ENCODE peak calls at places on chromosomes 7 and 10, in six cellular contexts. One of them, this sample, is unnamed.

GRCh38 chr7:114874170-114874569 is 47.7 kb upstream of the MDFIC start:
- DNase-seq in AG04450: no peak
- DNase-seq in mucosa of descending colon: no peak
- DNase-seq in left ventricle myocardium inferior: no peak
- DNase-seq in fibroblast of mammary gland: no peak
- DNase-seq in dorsolateral prefrontal cortex: no peak
- DNase-seq in this sample: no peak

GRCh38 chr7:76047305-76047810 is 442 bp downstream of the STYXL1 start:
- DNase-seq in AG04450: no peak
- DNase-seq in mucosa of descending colon: peak
- DNase-seq in left ventricle myocardium inferior: no peak
- DNase-seq in fibroblast of mammary gland: peak
- DNase-seq in dorsolateral prefrontal cortex: no peak
- DNase-seq in this sample: no peak

GRCh38 chr10:47379901-47380300 is 4.2 kb downstream of the ZNF488 start:
- DNase-seq in AG04450: no peak
- DNase-seq in mucosa of descending colon: no peak
- DNase-seq in left ventricle myocardium inferior: no peak
- DNase-seq in fibroblast of mammary gland: no peak
- DNase-seq in dorsolateral prefrontal cortex: no peak
- DNase-seq in this sample: no peak

GRCh38 chr7:77657427-77658331 is 38.6 kb upstream of the RSBN1L start:
- DNase-seq in AG04450: no peak
- DNase-seq in mucosa of descending colon: peak
- DNase-seq in left ventricle myocardium inferior: no peak
- DNase-seq in fibroblast of mammary gland: peak
- DNase-seq in dorsolateral prefrontal cortex: no peak
- DNase-seq in this sample: no peak

GRCh38 chr7:43485580-43485979 is 97.3 kb upstream of the STK17A start:
- DNase-seq in AG04450: no peak
- DNase-seq in mucosa of descending colon: no peak
- DNase-seq in left ventricle myocardium inferior: no peak
- DNase-seq in fibroblast of mammary gland: no peak
- DNase-seq in dorsolateral prefrontal cortex: no peak
- DNase-seq in this sample: no peak

GRCh38 chr7:93461350-93461749 is 113.2 kb downstream of the CALCR start:
- DNase-seq in AG04450: no peak
- DNase-seq in mucosa of descending colon: no peak
- DNase-seq in left ventricle myocardium inferior: no peak
- DNase-seq in fibroblast of mammary gland: no peak
- DNase-seq in dorsolateral prefrontal cortex: no peak
- DNase-seq in this sample: no peak

GRCh38 chr10:116122126-116122525 is 150.9 kb downstream of the GFRA1 start:
- DNase-seq in AG04450: no peak
- DNase-seq in mucosa of descending colon: no peak
- DNase-seq in left ventricle myocardium inferior: no peak
- DNase-seq in fibroblast of mammary gland: no peak
- DNase-seq in dorsolateral prefrontal cortex: no peak
- DNase-seq in this sample: no peak

GRCh38 chr7:144835166-144835611 is 664 bp downstream of the TPK1 start:
- DNase-seq in AG04450: no peak
- DNase-seq in mucosa of descending colon: peak
- DNase-seq in left ventricle myocardium inferior: peak
- DNase-seq in fibroblast of mammary gland: peak
- DNase-seq in dorsolateral prefrontal cortex: no peak
- DNase-seq in this sample: peak

GRCh38 chr10:91247360-91248111 is 27.1 kb downstream of the PCGF5 start:
- DNase-seq in AG04450: no peak
- DNase-seq in mucosa of descending colon: no peak
- DNase-seq in left ventricle myocardium inferior: no peak
- DNase-seq in fibroblast of mammary gland: peak
- DNase-seq in dorsolateral prefrontal cortex: no peak
- DNase-seq in this sample: peak

GRCh38 chr7:214410-215212 is 22.2 kb downstream of the FAM20C start:
- DNase-seq in AG04450: no peak
- DNase-seq in mucosa of descending colon: no peak
- DNase-seq in left ventricle myocardium inferior: no peak
- DNase-seq in fibroblast of mammary gland: peak
- DNase-seq in dorsolateral prefrontal cortex: no peak
- DNase-seq in this sample: peak

GRCh38 chr7:64625114-64626082 is 40.5 kb upstream of the ZNF107 start:
- DNase-seq in AG04450: no peak
- DNase-seq in mucosa of descending colon: no peak
- DNase-seq in left ventricle myocardium inferior: no peak
- DNase-seq in fibroblast of mammary gland: no peak
- DNase-seq in dorsolateral prefrontal cortex: no peak
- DNase-seq in this sample: no peak

GRCh38 chr7:4052126-4052525 is 630.0 kb upstream of the FOXK1 start:
- DNase-seq in AG04450: no peak
- DNase-seq in mucosa of descending colon: no peak
- DNase-seq in left ventricle myocardium inferior: no peak
- DNase-seq in fibroblast of mammary gland: no peak
- DNase-seq in dorsolateral prefrontal cortex: no peak
- DNase-seq in this sample: no peak

GRCh38 chr7:92916751-92917369 is 80.5 kb upstream of the CDK6 start:
- DNase-seq in AG04450: no peak
- DNase-seq in mucosa of descending colon: no peak
- DNase-seq in left ventricle myocardium inferior: no peak
- DNase-seq in fibroblast of mammary gland: peak
- DNase-seq in dorsolateral prefrontal cortex: no peak
- DNase-seq in this sample: peak

GRCh38 chr10:30013684-30014246 is 45.6 kb downstream of the JCAD start:
- DNase-seq in AG04450: no peak
- DNase-seq in mucosa of descending colon: no peak
- DNase-seq in left ventricle myocardium inferior: peak
- DNase-seq in fibroblast of mammary gland: peak
- DNase-seq in dorsolateral prefrontal cortex: no peak
- DNase-seq in this sample: no peak

GRCh38 chr7:50952544-50952943 is 169.8 kb upstream of the GRB10 start:
- DNase-seq in AG04450: no peak
- DNase-seq in mucosa of descending colon: no peak
- DNase-seq in left ventricle myocardium inferior: no peak
- DNase-seq in fibroblast of mammary gland: no peak
- DNase-seq in dorsolateral prefrontal cortex: no peak
- DNase-seq in this sample: no peak

GRCh38 chr7:66921918-66922486 is 977 bp downstream of the TMEM248 start:
- DNase-seq in AG04450: no peak
- DNase-seq in mucosa of descending colon: peak
- DNase-seq in left ventricle myocardium inferior: no peak
- DNase-seq in fibroblast of mammary gland: no peak
- DNase-seq in dorsolateral prefrontal cortex: no peak
- DNase-seq in this sample: no peak

GRCh38 chr10:123567984-123568745 is 98.0 kb upstream of the GPR26 start:
- DNase-seq in AG04450: no peak
- DNase-seq in mucosa of descending colon: no peak
- DNase-seq in left ventricle myocardium inferior: no peak
- DNase-seq in fibroblast of mammary gland: no peak
- DNase-seq in dorsolateral prefrontal cortex: no peak
- DNase-seq in this sample: no peak

GRCh38 chr10:123301077-123301875 is 147.1 kb downstream of the BUB3 start:
- DNase-seq in AG04450: no peak
- DNase-seq in mucosa of descending colon: peak
- DNase-seq in left ventricle myocardium inferior: peak
- DNase-seq in fibroblast of mammary gland: peak
- DNase-seq in dorsolateral prefrontal cortex: peak
- DNase-seq in this sample: no peak

GRCh38 chr10:48391994-48392393 is 85.5 kb downstream of the MAPK8 start:
- DNase-seq in AG04450: no peak
- DNase-seq in mucosa of descending colon: no peak
- DNase-seq in left ventricle myocardium inferior: no peak
- DNase-seq in fibroblast of mammary gland: no peak
- DNase-seq in dorsolateral prefrontal cortex: no peak
- DNase-seq in this sample: no peak

GRCh38 chr7:156318426-156318825 is 322.1 kb upstream of the RNF32 start:
- DNase-seq in AG04450: no peak
- DNase-seq in mucosa of descending colon: no peak
- DNase-seq in left ventricle myocardium inferior: no peak
- DNase-seq in fibroblast of mammary gland: no peak
- DNase-seq in dorsolateral prefrontal cortex: no peak
- DNase-seq in this sample: no peak

GRCh38 chr10:88080213-88080612 is 216.8 kb downstream of the PTEN start:
- DNase-seq in AG04450: no peak
- DNase-seq in mucosa of descending colon: no peak
- DNase-seq in left ventricle myocardium inferior: no peak
- DNase-seq in fibroblast of mammary gland: peak
- DNase-seq in dorsolateral prefrontal cortex: no peak
- DNase-seq in this sample: peak

GRCh38 chr10:71476249-71477011 is 79.7 kb downstream of the CDH23 start:
- DNase-seq in AG04450: no peak
- DNase-seq in mucosa of descending colon: peak
- DNase-seq in left ventricle myocardium inferior: peak
- DNase-seq in fibroblast of mammary gland: peak
- DNase-seq in dorsolateral prefrontal cortex: no peak
- DNase-seq in this sample: no peak

GRCh38 chr10:100349087-100349486 is 2.1 kb downstream of the SCD start:
- DNase-seq in AG04450: no peak
- DNase-seq in mucosa of descending colon: no peak
- DNase-seq in left ventricle myocardium inferior: no peak
- DNase-seq in fibroblast of mammary gland: no peak
- DNase-seq in dorsolateral prefrontal cortex: no peak
- DNase-seq in this sample: no peak

GRCh38 chr10:70378122-70378521 is 4.3 kb downstream of the LRRC20 start:
- DNase-seq in AG04450: peak
- DNase-seq in mucosa of descending colon: no peak
- DNase-seq in left ventricle myocardium inferior: no peak
- DNase-seq in fibroblast of mammary gland: peak
- DNase-seq in dorsolateral prefrontal cortex: no peak
- DNase-seq in this sample: peak

GRCh38 chr10:17835688-17836087 is 26.5 kb downstream of the MRC1 start:
- DNase-seq in AG04450: peak
- DNase-seq in mucosa of descending colon: no peak
- DNase-seq in left ventricle myocardium inferior: no peak
- DNase-seq in fibroblast of mammary gland: peak
- DNase-seq in dorsolateral prefrontal cortex: no peak
- DNase-seq in this sample: peak

GRCh38 chr10:76195990-76196389 is 764.6 kb downstream of the LRMDA start:
- DNase-seq in AG04450: no peak
- DNase-seq in mucosa of descending colon: no peak
- DNase-seq in left ventricle myocardium inferior: no peak
- DNase-seq in fibroblast of mammary gland: peak
- DNase-seq in dorsolateral prefrontal cortex: no peak
- DNase-seq in this sample: no peak

GRCh38 chr10:110620108-110620719 is 23.9 kb upstream of the RBM20 start:
- DNase-seq in AG04450: no peak
- DNase-seq in mucosa of descending colon: no peak
- DNase-seq in left ventricle myocardium inferior: no peak
- DNase-seq in fibroblast of mammary gland: no peak
- DNase-seq in dorsolateral prefrontal cortex: no peak
- DNase-seq in this sample: no peak

GRCh38 chr7:18151419-18151818 is 123.8 kb upstream of the PRPS1L1 start:
- DNase-seq in AG04450: no peak
- DNase-seq in mucosa of descending colon: no peak
- DNase-seq in left ventricle myocardium inferior: no peak
- DNase-seq in fibroblast of mammary gland: peak
- DNase-seq in dorsolateral prefrontal cortex: no peak
- DNase-seq in this sample: no peak

GRCh38 chr7:17357952-17358351 is 59.5 kb downstream of the AHR start:
- DNase-seq in AG04450: no peak
- DNase-seq in mucosa of descending colon: no peak
- DNase-seq in left ventricle myocardium inferior: no peak
- DNase-seq in fibroblast of mammary gland: no peak
- DNase-seq in dorsolateral prefrontal cortex: no peak
- DNase-seq in this sample: no peak

GRCh38 chr10:33643042-33643441 is 308.6 kb upstream of the NRP1 start:
- DNase-seq in AG04450: peak
- DNase-seq in mucosa of descending colon: no peak
- DNase-seq in left ventricle myocardium inferior: no peak
- DNase-seq in fibroblast of mammary gland: peak
- DNase-seq in dorsolateral prefrontal cortex: no peak
- DNase-seq in this sample: peak

GRCh38 chr10:2979267-2979660 is 88.1 kb upstream of the PFKP start:
- DNase-seq in AG04450: no peak
- DNase-seq in mucosa of descending colon: no peak
- DNase-seq in left ventricle myocardium inferior: no peak
- DNase-seq in fibroblast of mammary gland: peak
- DNase-seq in dorsolateral prefrontal cortex: no peak
- DNase-seq in this sample: no peak

GRCh38 chr10:114982989-114983388 is 45.0 kb downstream of the TRUB1 start:
- DNase-seq in AG04450: no peak
- DNase-seq in mucosa of descending colon: no peak
- DNase-seq in left ventricle myocardium inferior: no peak
- DNase-seq in fibroblast of mammary gland: no peak
- DNase-seq in dorsolateral prefrontal cortex: no peak
- DNase-seq in this sample: no peak
- H3K4me3 ChIP-seq in AG04450: no peak
- H3K4me3 ChIP-seq in mucosa of descending colon: no peak
- H3K4me3 ChIP-seq in left ventricle myocardium inferior: no peak
- H3K4me3 ChIP-seq in fibroblast of mammary gland: no peak
- H3K4me3 ChIP-seq in dorsolateral prefrontal cortex: no peak
- H3K4me3 ChIP-seq in this sample: no peak

GRCh38 chr10:43922335-43923280 is 273.9 kb upstream of the ZNF32 start:
- DNase-seq in AG04450: no peak
- DNase-seq in mucosa of descending colon: no peak
- DNase-seq in left ventricle myocardium inferior: no peak
- DNase-seq in fibroblast of mammary gland: no peak
- DNase-seq in dorsolateral prefrontal cortex: no peak
- DNase-seq in this sample: no peak
- H3K4me3 ChIP-seq in AG04450: no peak
- H3K4me3 ChIP-seq in mucosa of descending colon: no peak
- H3K4me3 ChIP-seq in left ventricle myocardium inferior: no peak
- H3K4me3 ChIP-seq in fibroblast of mammary gland: no peak
- H3K4me3 ChIP-seq in dorsolateral prefrontal cortex: no peak
- H3K4me3 ChIP-seq in this sample: no peak

GRCh38 chr7:131489196-131489595 is 67.2 kb downstream of the PODXL start:
- DNase-seq in AG04450: no peak
- DNase-seq in mucosa of descending colon: no peak
- DNase-seq in left ventricle myocardium inferior: no peak
- DNase-seq in fibroblast of mammary gland: no peak
- DNase-seq in dorsolateral prefrontal cortex: no peak
- DNase-seq in this sample: no peak
- H3K4me3 ChIP-seq in AG04450: no peak
- H3K4me3 ChIP-seq in mucosa of descending colon: no peak
- H3K4me3 ChIP-seq in left ventricle myocardium inferior: no peak
- H3K4me3 ChIP-seq in fibroblast of mammary gland: no peak
- H3K4me3 ChIP-seq in dorsolateral prefrontal cortex: no peak
- H3K4me3 ChIP-seq in this sample: no peak

GRCh38 chr10:11147723-11148122 is 130.1 kb downstream of the CELF2 start:
- DNase-seq in AG04450: no peak
- DNase-seq in mucosa of descending colon: no peak
- DNase-seq in left ventricle myocardium inferior: no peak
- DNase-seq in fibroblast of mammary gland: no peak
- DNase-seq in dorsolateral prefrontal cortex: no peak
- DNase-seq in this sample: no peak

GRCh38 chr10:11148638-11149037 is 131.0 kb downstream of the CELF2 start:
- DNase-seq in AG04450: no peak
- DNase-seq in mucosa of descending colon: no peak
- DNase-seq in left ventricle myocardium inferior: no peak
- DNase-seq in fibroblast of mammary gland: no peak
- DNase-seq in dorsolateral prefrontal cortex: no peak
- DNase-seq in this sample: no peak

GRCh38 chr10:11149499-11149898 is 131.8 kb downstream of the CELF2 start:
- DNase-seq in AG04450: no peak
- DNase-seq in mucosa of descending colon: no peak
- DNase-seq in left ventricle myocardium inferior: no peak
- DNase-seq in fibroblast of mammary gland: no peak
- DNase-seq in dorsolateral prefrontal cortex: no peak
- DNase-seq in this sample: no peak

GRCh38 chr10:11146402-11147171 is 128.9 kb downstream of the CELF2 start:
- DNase-seq in AG04450: no peak
- DNase-seq in mucosa of descending colon: no peak
- DNase-seq in left ventricle myocardium inferior: no peak
- DNase-seq in fibroblast of mammary gland: peak
- DNase-seq in dorsolateral prefrontal cortex: no peak
- DNase-seq in this sample: peak

GRCh38 chr10:11148131-11148530 is 130.5 kb downstream of the CELF2 start:
- DNase-seq in AG04450: no peak
- DNase-seq in mucosa of descending colon: no peak
- DNase-seq in left ventricle myocardium inferior: no peak
- DNase-seq in fibroblast of mammary gland: no peak
- DNase-seq in dorsolateral prefrontal cortex: no peak
- DNase-seq in this sample: no peak
- H3K4me3 ChIP-seq in AG04450: no peak
- H3K4me3 ChIP-seq in mucosa of descending colon: no peak
- H3K4me3 ChIP-seq in left ventricle myocardium inferior: no peak
- H3K4me3 ChIP-seq in fibroblast of mammary gland: no peak
- H3K4me3 ChIP-seq in dorsolateral prefrontal cortex: no peak
- H3K4me3 ChIP-seq in this sample: no peak